ENCODE peak calls at places on chromosome 13, in four cellular contexts. M, K, X and N are unnamed samples.
A peak's percentile ranks its signal among the peaks of the same experiment; 100 is the strongest.

GRCh38 chr13:59038824-59039223 is 1124.9 kb downstream of the DIAPH3 start:
- DNase-seq in M (no peak), K (no peak), X (peak; percentile 65), N (no peak)

GRCh38 chr13:51804295-51805172 is 571 bp upstream of the DHRS12 start:
- DNase-seq in M (no peak), K (no peak), X (no peak), N (no peak)

GRCh38 chr13:98273067-98273823 is 96.2 kb upstream of the RNF113B start:
- DNase-seq in M (no peak), K (no peak), X (no peak), N (no peak)

GRCh38 chr13:32036762-32037161 is 5.2 kb downstream of the FRY start:
- DNase-seq in M (no peak), K (no peak), X (no peak), N (no peak)

GRCh38 chr13:20969182-20969581 is 66.6 kb upstream of the XPO4 start:
- DNase-seq in M (no peak), K (no peak), X (peak; percentile 50), N (no peak)

GRCh38 chr13:49071341-49071937 is 95.7 kb downstream of the FNDC3A start:
- DNase-seq in M (no peak), K (no peak), X (peak; percentile 45), N (no peak)

GRCh38 chr13:75798353-75799245 is 162.5 kb downstream of the LMO7 start:
- DNase-seq in M (no peak), K (no peak), X (peak; percentile 69), N (no peak)

GRCh38 chr13:42760949-42761348 is 20.4 kb upstream of the FAM216B start:
- DNase-seq in M (no peak), K (no peak), X (peak; percentile 42), N (no peak)

GRCh38 chr13:41492432-41493267 is 35.3 kb downstream of the RGCC start:
- DNase-seq in M (no peak), K (no peak), X (no peak), N (no peak)

GRCh38 chr13:25203256-25203794 is 31.2 kb upstream of the AMER2 start:
- DNase-seq in M (no peak), K (peak; percentile 56), X (no peak), N (no peak)

GRCh38 chr13:52779028-52779612 is 39.5 kb upstream of the CNMD start:
- DNase-seq in M (no peak), K (no peak), X (no peak), N (no peak)

GRCh38 chr13:97359181-97360057 is 74.5 kb upstream of the RAP2A start:
- DNase-seq in M (no peak), K (peak; percentile 84), X (peak; percentile 47), N (peak; percentile 37)

GRCh38 chr13:48505597-48506091 is 27.2 kb downstream of the RCBTB2 start:
- DNase-seq in M (no peak), K (no peak), X (no peak), N (no peak)

GRCh38 chr13:72839831-72840426 is 58.0 kb downstream of the PIBF1 start:
- DNase-seq in M (no peak), K (peak; percentile 81), X (peak; percentile 16), N (peak; percentile 17)

GRCh38 chr13:48251616-48252081 is 18.6 kb downstream of the ITM2B start:
- DNase-seq in M (no peak), K (no peak), X (no peak), N (no peak)

GRCh38 chr13:79987323-79987722 is 353.6 kb downstream of the SPRY2 start:
- DNase-seq in M (no peak), K (no peak), X (no peak), N (no peak)

GRCh38 chr13:58542530-58542929 is 911.0 kb downstream of the PCDH17 start:
- DNase-seq in M (no peak), K (no peak), X (no peak), N (no peak)

GRCh38 chr13:50713849-50714248 is 129.6 kb downstream of the DLEU7 start:
- DNase-seq in M (no peak), K (no peak), X (peak; percentile 98), N (no peak)

GRCh38 chr13:27965740-27966640 is 3.1 kb downstream of the CDX2 start:
- DNase-seq in M (no peak), K (peak; percentile 92), X (no peak), N (no peak)

GRCh38 chr13:34308725-34309124 is 490.8 kb downstream of the RFC3 start:
- DNase-seq in M (no peak), K (no peak), X (peak; percentile 78), N (no peak)

GRCh38 chr13:91304740-91305139 is 42.7 kb upstream of the MIR17HG start:
- DNase-seq in M (no peak), K (no peak), X (no peak), N (no peak)

GRCh38 chr13:91311491-91311890 is 36.0 kb upstream of the MIR17HG start:
- DNase-seq in M (no peak), K (no peak), X (no peak), N (no peak)

GRCh38 chr13:91305652-91306051 is 41.8 kb upstream of the MIR17HG start:
- DNase-seq in M (no peak), K (no peak), X (no peak), N (no peak)

GRCh38 chr13:91307887-91308286 is 39.6 kb upstream of the MIR17HG start:
- DNase-seq in M (no peak), K (no peak), X (no peak), N (no peak)

GRCh38 chr13:91308299-91308698 is 39.2 kb upstream of the MIR17HG start:
- DNase-seq in M (no peak), K (no peak), X (no peak), N (no peak)
- TF ChIP-seq CTCF in M (no peak), K (peak; percentile 65), X (no peak), N (no peak)

GRCh38 chr13:110280231-110280813 is 26.6 kb downstream of the COL4A1 start:
- DNase-seq in M (no peak), K (no peak), X (no peak), N (no peak)
- TF ChIP-seq CTCF in M (no peak), K (no peak), X (no peak), N (no peak)

GRCh38 chr13:100674848-100675659 is 459 bp upstream of the TMTC4 start:
- DNase-seq in M (peak; percentile 100), K (peak; percentile 100), X (peak; percentile 94), N (peak; percentile 100)
- TF ChIP-seq CTCF in M (peak; percentile 15), K (peak; percentile 52), X (no peak), N (peak; percentile 35)

GRCh38 chr13:110275931-110276552 is 30.9 kb downstream of the COL4A1 start:
- DNase-seq in M (no peak), K (no peak), X (no peak), N (no peak)

GRCh38 chr13:110276553-110276950 is 30.4 kb downstream of the COL4A1 start:
- DNase-seq in M (no peak), K (no peak), X (no peak), N (no peak)

GRCh38 chr13:110272651-110273050 is 34.3 kb downstream of the COL4A1 start:
- DNase-seq in M (no peak), K (peak; percentile 26), X (no peak), N (no peak)

GRCh38 chr13:110273254-110273653 is 33.7 kb downstream of the COL4A1 start:
- DNase-seq in M (no peak), K (peak; percentile 7), X (no peak), N (no peak)

DNA sequence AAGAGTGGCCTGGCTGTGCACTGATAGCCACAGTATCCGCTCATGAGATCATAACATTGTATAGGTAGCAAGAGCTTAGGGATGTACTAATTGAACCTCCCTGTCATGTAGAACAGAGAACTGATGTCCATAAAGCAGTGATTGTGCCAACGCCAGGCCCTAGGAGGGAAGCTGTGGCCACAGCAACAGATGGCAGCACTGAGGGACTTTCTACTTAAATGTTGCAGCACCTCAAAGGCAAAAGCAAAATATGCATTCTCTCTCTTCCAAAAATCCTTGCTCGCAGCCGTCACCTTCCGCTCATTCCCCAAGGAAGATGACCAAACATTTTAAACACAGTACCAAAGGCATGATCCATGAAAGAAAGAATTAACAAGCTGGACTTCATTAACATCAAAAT is 32.3 kb downstream of the COL4A1 start:
- DNase-seq in M (no peak), K (peak; percentile 61), X (no peak), N (no peak)
- TF ChIP-seq CTCF in M (no peak), K (peak; percentile 60), X (no peak), N (no peak)

DNA sequence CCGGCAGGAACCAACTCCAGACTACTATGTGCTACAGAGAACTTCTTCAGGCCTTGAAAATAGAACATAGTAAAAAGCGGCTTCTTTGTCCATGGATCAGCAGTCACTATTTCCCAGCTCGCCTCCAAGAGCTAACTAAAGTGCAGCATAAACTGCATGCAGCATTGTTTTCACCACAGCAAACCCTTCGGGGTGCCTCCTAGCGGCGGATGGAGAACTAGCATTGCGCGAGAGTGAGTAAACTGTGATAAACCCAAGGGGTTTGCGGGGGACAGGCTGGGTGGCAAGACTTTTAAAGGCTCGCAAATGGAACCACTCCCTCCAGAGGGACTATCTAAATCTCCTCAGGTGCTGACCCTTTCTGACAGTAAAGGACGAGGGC is 21.6 kb upstream of the SGCG start:
- DNase-seq in M (peak; percentile 33), K (peak; percentile 91), X (peak; percentile 2), N (peak; percentile 32)
- TF ChIP-seq CTCF in M (peak; percentile 42), K (peak; percentile 91), X (peak; percentile 64), N (peak; percentile 75)

DNA sequence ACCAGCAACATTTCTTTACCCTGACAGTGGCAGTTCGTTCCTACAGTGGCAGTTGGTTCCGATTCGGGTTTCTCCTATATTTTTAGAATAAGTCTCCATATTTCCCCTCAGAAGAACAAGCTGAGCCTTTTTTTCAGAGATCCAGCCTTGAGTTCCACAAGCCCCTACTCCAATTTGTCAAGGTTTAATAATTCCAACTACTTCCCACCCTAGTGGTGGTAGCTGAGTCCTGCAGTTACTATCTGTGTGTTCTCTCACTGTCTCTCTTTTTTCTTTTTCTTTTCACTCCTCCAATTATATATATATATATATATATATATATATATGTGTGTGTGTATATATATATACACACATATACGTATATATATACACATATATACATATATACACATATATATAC is 1347.3 kb downstream of the PCDH9 start:
- DNase-seq in M (no peak), K (peak; percentile 43), X (no peak), N (no peak)
- TF ChIP-seq CTCF in M (no peak), K (peak; percentile 68), X (no peak), N (peak; percentile 36)

GRCh38 chr13:39765801-39766463 is 110.5 kb downstream of the COG6 start:
- DNase-seq in M (peak; percentile 34), K (peak; percentile 76), X (peak; percentile 29), N (no peak)
- TF ChIP-seq CTCF in M (no peak), K (peak; percentile 63), X (no peak), N (no peak)

GRCh38 chr13:71240906-71241305 is 626.1 kb downstream of the DACH1 start:
- DNase-seq in M (no peak), K (peak; percentile 39), X (peak; percentile 7), N (no peak)
- TF ChIP-seq CTCF in M (no peak), K (peak; percentile 77), X (peak; percentile 45), N (peak; percentile 63)

GRCh38 chr13:26707122-26708006 is 53.2 kb downstream of the GPR12 start:
- DNase-seq in M (no peak), K (peak; percentile 88), X (peak; percentile 16), N (no peak)
- TF ChIP-seq CTCF in M (peak; percentile 42), K (peak; percentile 85), X (peak; percentile 47), N (peak; percentile 73)

DNA sequence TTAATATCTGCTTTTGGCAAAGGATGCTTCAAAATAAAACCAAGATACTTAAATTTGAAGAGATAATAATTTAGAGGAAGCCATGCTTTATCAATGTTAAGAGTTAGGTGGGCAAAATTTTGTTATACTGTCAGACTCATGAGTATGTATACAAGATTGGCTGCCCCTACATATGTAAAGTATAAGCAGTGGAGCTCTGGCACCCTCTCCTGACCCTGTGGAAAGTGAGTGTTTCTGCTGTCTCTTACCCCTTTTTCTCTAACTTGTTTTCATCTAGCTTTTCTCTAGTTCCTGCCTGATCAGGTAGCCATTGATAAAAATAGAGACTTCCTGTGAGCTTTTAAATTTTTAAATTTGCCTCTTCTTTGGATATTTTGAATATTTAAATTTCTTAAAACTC is 710.9 kb upstream of the SPRY2 start:
- DNase-seq in M (no peak), K (no peak), X (no peak), N (no peak)
- TF ChIP-seq CTCF in M (no peak), K (peak; percentile 58), X (no peak), N (peak; percentile 67)